ENCODE peak calls at places on chromosomes 11 and 22, in six cellular contexts. Z, R, A, G, O and L are unnamed samples.

GRCh38 chr11:855796-856195 is 13.1 kb downstream of the TSPAN4 start:
- DNase-seq in Z (no peak), R (no peak), A (no peak), G (no peak), O (no peak), L (no peak)

GRCh38 chr22:31139866-31140716 is at the start of gene PLA2G3:
- DNase-seq in Z (no peak), R (peak), A (no peak), G (no peak), O (peak), L (peak)

GRCh38 chr11:69241075-69241740 is 52.7 kb upstream of the MYEOV start:
- DNase-seq in Z (no peak), R (no peak), A (no peak), G (no peak), O (no peak), L (no peak)

GRCh38 chr11:64590763-64591221 is at the start of gene SLC22A12:
- DNase-seq in Z (no peak), R (no peak), A (no peak), G (no peak), O (no peak), L (no peak)

GRCh38 chr22:41050873-41051272 is 41.5 kb upstream of the EP300 start:
- DNase-seq in Z (no peak), R (no peak), A (no peak), G (no peak), O (no peak), L (no peak)

GRCh38 chr11:121958978-121959340 is 157.1 kb downstream of the BLID start:
- DNase-seq in Z (no peak), R (no peak), A (no peak), G (no peak), O (no peak), L (no peak)

GRCh38 chr22:44669725-44670027 is 32.3 kb upstream of the PRR5 start:
- DNase-seq in Z (peak), R (no peak), A (peak), G (no peak), O (no peak), L (peak)

GRCh38 chr22:49415219-49415951 is 412.3 kb downstream of the BRD1 start:
- DNase-seq in Z (no peak), R (no peak), A (no peak), G (no peak), O (no peak), L (no peak)

GRCh38 chr11:8043756-8044155 is 37.3 kb upstream of the TUB start:
- DNase-seq in Z (no peak), R (no peak), A (no peak), G (no peak), O (no peak), L (no peak)

GRCh38 chr11:37504066-37504611 is 906.1 kb upstream of the RAG2 start:
- DNase-seq in Z (peak), R (no peak), A (no peak), G (peak), O (no peak), L (no peak)

GRCh38 chr11:68439355-68440065 is 21.0 kb upstream of the PPP6R3 start:
- DNase-seq in Z (no peak), R (no peak), A (no peak), G (no peak), O (no peak), L (peak)

GRCh38 chr11:16418698-16419097 is 62.4 kb upstream of the SOX6 start:
- DNase-seq in Z (no peak), R (no peak), A (no peak), G (no peak), O (no peak), L (no peak)

GRCh38 chr11:126930100-126930841 is 70.3 kb downstream of the KIRREL3 start:
- DNase-seq in Z (peak), R (no peak), A (no peak), G (no peak), O (no peak), L (no peak)

GRCh38 chr11:61947486-61948210 is 2.5 kb upstream of the BEST1 start:
- DNase-seq in Z (peak), R (peak), A (peak), G (no peak), O (peak), L (peak)

GRCh38 chr22:33024626-33025025 is 33.6 kb downstream of the SYN3 start:
- DNase-seq in Z (no peak), R (no peak), A (no peak), G (no peak), O (no peak), L (no peak)

GRCh38 chr22:50696799-50697561 is 24.4 kb downstream of the SHANK3 start:
- DNase-seq in Z (no peak), R (no peak), A (peak), G (no peak), O (no peak), L (peak)

GRCh38 chr11:47184711-47185304 is 1.4 kb downstream of the PACSIN3 start:
- DNase-seq in Z (no peak), R (no peak), A (no peak), G (no peak), O (peak), L (no peak)

GRCh38 chr11:127675602-127676001 is 675.0 kb upstream of the KIRREL3 start:
- DNase-seq in Z (no peak), R (peak), A (no peak), G (no peak), O (no peak), L (no peak)

GRCh38 chr11:119030029-119030328 is 698 bp downstream of the SLC37A4 start:
- DNase-seq in Z (no peak), R (no peak), A (no peak), G (no peak), O (no peak), L (no peak)

GRCh38 chr22:37564111-37564711 is 3.9 kb downstream of the CDC42EP1 start:
- DNase-seq in Z (no peak), R (peak), A (no peak), G (no peak), O (no peak), L (no peak)

GRCh38 chr11:19072464-19072863 is 11.9 kb upstream of the MRGPRX2 start:
- DNase-seq in Z (no peak), R (no peak), A (no peak), G (no peak), O (no peak), L (no peak)

GRCh38 chr11:40179541-40179940 is 1279.9 kb downstream of the LRRC4C start:
- DNase-seq in Z (no peak), R (no peak), A (no peak), G (no peak), O (no peak), L (no peak)

GRCh38 chr22:49257551-49257951 is 570.1 kb downstream of the BRD1 start:
- DNase-seq in Z (no peak), R (no peak), A (no peak), G (no peak), O (no peak), L (no peak)

GRCh38 chr11:78241475-78241874 is 52.8 kb downstream of the USP35 start:
- DNase-seq in Z (no peak), R (no peak), A (no peak), G (no peak), O (no peak), L (no peak)

GRCh38 chr11:62373464-62374110 is 36.3 kb downstream of the ASRGL1 start:
- DNase-seq in Z (no peak), R (no peak), A (no peak), G (no peak), O (no peak), L (no peak)

GRCh38 chr11:112734207-112734606 is 227.0 kb upstream of the NCAM1 start:
- DNase-seq in Z (peak), R (no peak), A (no peak), G (no peak), O (no peak), L (peak)

GRCh38 chr22:50017701-50018224 is 5.2 kb upstream of the IL17REL start:
- DNase-seq in Z (no peak), R (no peak), A (no peak), G (no peak), O (no peak), L (no peak)

GRCh38 chr11:34492806-34493414 is 20.7 kb downstream of the ELF5 start:
- DNase-seq in Z (peak), R (peak), A (peak), G (no peak), O (peak), L (peak)

GRCh38 chr11:62974848-62975522 is 9.8 kb downstream of the SLC22A6 start:
- DNase-seq in Z (peak), R (peak), A (peak), G (no peak), O (peak), L (peak)

GRCh38 chr11:19987243-19987870 is 172.9 kb downstream of the DBX1 start:
- DNase-seq in Z (no peak), R (peak), A (no peak), G (no peak), O (no peak), L (no peak)

GRCh38 chr11:92881940-92882339 is 87.5 kb upstream of the MTNR1B start:
- DNase-seq in Z (no peak), R (no peak), A (no peak), G (no peak), O (no peak), L (no peak)

GRCh38 chr11:92888701-92889100 is 80.8 kb upstream of the MTNR1B start:
- DNase-seq in Z (peak), R (no peak), A (no peak), G (no peak), O (no peak), L (peak)

GRCh38 chr11:92882828-92883611 is 86.4 kb upstream of the MTNR1B start:
- DNase-seq in Z (no peak), R (no peak), A (no peak), G (no peak), O (no peak), L (no peak)

GRCh38 chr11:92885600-92885999 is 83.9 kb upstream of the MTNR1B start:
- DNase-seq in Z (no peak), R (no peak), A (no peak), G (no peak), O (no peak), L (no peak)

DNA sequence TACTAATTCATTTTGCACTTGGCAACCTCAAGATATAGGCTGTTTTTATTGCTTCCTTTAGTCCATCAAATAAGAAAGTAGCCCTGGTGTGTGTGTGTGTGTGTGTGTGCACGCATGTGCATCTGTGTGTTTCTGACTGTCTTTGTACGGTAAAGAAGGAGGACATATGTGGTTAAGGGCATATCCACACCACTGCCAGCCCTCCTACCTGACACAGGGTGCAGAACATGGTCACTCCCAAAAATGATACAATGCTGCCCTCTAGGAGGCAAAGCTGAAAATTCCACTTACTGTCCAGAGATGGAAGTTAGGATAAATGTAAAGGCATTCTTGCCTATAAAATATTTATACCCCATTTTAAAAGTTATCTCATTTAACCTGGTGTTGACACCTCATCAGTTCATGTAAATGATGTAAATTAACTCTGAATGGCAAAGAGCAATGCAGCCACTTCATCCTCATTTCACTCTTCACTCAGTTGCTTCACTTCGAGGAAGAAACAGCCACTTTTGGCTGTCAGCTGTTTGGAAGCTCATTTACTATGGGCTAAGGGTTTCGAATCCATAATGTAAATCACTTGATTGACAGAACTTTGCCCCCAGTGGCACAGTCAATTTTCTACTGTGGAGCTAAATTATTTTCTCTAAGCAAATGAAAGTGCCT is 83.1 kb upstream of the MTNR1B start:
- DNase-seq in Z (peak), R (peak), A (peak), G (peak), O (peak), L (peak)
- TF ChIP-seq MYC in Z (no peak), R (no peak), A (no peak), G (no peak), O (no peak), L (no peak)

DNA sequence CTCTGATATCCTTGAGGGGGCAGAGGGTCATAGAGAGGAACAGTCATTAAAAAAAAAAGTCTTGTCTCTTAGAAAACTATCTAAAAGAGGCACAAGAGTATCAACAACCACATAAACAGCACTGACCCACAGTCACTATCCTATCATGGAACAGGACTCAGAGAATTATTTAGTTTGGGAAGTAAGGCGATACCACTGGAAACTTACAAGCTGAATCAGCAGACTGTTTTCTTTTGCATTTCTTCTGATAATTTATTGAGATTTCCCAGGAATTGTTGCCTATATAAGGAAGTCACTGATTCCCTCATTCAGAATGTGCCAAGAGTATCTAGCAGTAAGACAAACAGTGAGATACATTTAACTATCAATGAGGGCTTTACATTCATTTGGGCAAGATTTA is 304.1 kb downstream of the GUCY1A2 start:
- DNase-seq in Z (no peak), R (no peak), A (no peak), G (no peak), O (no peak), L (no peak)
- TF ChIP-seq MYC in Z (no peak), R (no peak), A (no peak), G (no peak), O (no peak), L (no peak)

GRCh38 chr22:27270818-27271510 is 530.6 kb downstream of the MN1 start:
- DNase-seq in Z (no peak), R (no peak), A (no peak), G (no peak), O (no peak), L (no peak)
- TF ChIP-seq MYC in Z (no peak), R (no peak), A (no peak), G (no peak), O (no peak), L (no peak)

GRCh38 chr11:129141748-129142475 is 50.2 kb downstream of the ARHGAP32 start:
- DNase-seq in Z (no peak), R (peak), A (no peak), G (no peak), O (no peak), L (no peak)

GRCh38 chr11:129144256-129144655 is 47.9 kb downstream of the ARHGAP32 start:
- DNase-seq in Z (no peak), R (no peak), A (no peak), G (no peak), O (no peak), L (no peak)

GRCh38 chr11:129145276-129145675 is 46.8 kb downstream of the ARHGAP32 start:
- DNase-seq in Z (no peak), R (no peak), A (no peak), G (no peak), O (no peak), L (no peak)

GRCh38 chr11:129146196-129146595 is 45.9 kb downstream of the ARHGAP32 start:
- DNase-seq in Z (no peak), R (no peak), A (no peak), G (no peak), O (no peak), L (no peak)

DNA sequence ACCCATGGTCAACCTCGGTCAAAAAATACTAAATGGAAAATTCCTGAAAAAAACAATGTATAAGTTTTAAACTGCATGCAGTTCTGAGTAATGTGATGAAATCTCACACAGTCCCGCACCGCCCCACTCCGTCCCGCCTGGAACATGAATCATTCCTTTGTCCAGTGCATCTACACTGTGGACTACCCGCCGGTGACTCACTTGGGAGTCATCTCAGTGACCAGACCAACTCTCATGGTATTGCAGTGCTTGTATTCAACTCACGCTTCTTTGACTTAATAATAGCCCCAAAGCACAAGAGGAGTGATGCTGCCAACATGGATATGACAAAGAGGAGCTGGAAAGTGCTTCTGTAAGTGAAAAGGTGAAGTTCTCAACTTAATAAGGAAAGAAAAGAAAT is 48.8 kb downstream of the ARHGAP32 start:
- DNase-seq in Z (peak), R (peak), A (peak), G (no peak), O (peak), L (no peak)
- TF ChIP-seq MYC in Z (no peak), R (peak), A (no peak), G (no peak), O (no peak), L (no peak)

GRCh38 chr22:39242809-39243442 is 1.9 kb downstream of the PDGFB start:
- DNase-seq in Z (no peak), R (no peak), A (no peak), G (no peak), O (peak), L (peak)
- TF ChIP-seq MYC in Z (no peak), R (no peak), A (no peak), G (no peak), O (peak), L (no peak)

GRCh38 chr11:27287205-27287604 is 75.8 kb downstream of the CCDC34 start:
- DNase-seq in Z (no peak), R (no peak), A (no peak), G (no peak), O (no peak), L (no peak)
- TF ChIP-seq MYC in Z (no peak), R (no peak), A (no peak), G (no peak), O (no peak), L (no peak)